ENCODE peak calls at places on chromosomes 16 and 17, in four cellular contexts. Z is GM12878, R is HCT116, U is K562. J is an unnamed sample.

GRCh38 chr16:31428638-31429247 is 583 bp upstream of the COX6A2 start:
- ATAC-seq in Z (no peak), R (no peak), U (no peak), J (no peak)

GRCh38 chr17:45127209-45127582 is 5.1 kb downstream of the PLCD3 start:
- ATAC-seq in R (no peak), U (no peak), Z (no peak), J (no peak)

GRCh38 chr16:20906871-20907255 is 6.3 kb downstream of the LYRM1 start:
- ATAC-seq in U (no peak), Z (no peak), R (peak), J (peak)

GRCh38 chr17:3835410-3836229 is 10.4 kb downstream of the NCBP3 start:
- ATAC-seq in Z (no peak), R (no peak), U (no peak), J (no peak)

GRCh38 chr16:83689385-83689831 is 118.4 kb upstream of the HSBP1 start:
- ATAC-seq in Z (peak), U (no peak), R (no peak), J (no peak)

GRCh38 chr16:80536246-80536645 is 4.5 kb upstream of the DYNLRB2 start:
- ATAC-seq in U (no peak), R (no peak), Z (no peak), J (no peak)

GRCh38 chr17:69503711-69504110 is 89.2 kb downstream of the MAP2K6 start:
- ATAC-seq in R (no peak), Z (peak), U (no peak), J (no peak)

GRCh38 chr16:50303605-50304466 is 37.5 kb downstream of the ADCY7 start:
- ATAC-seq in R (no peak), Z (no peak), U (no peak), J (no peak)

GRCh38 chr17:68314916-68315535 is 23.7 kb downstream of the ARSG start:
- ATAC-seq in Z (no peak), U (no peak), R (peak), J (no peak)

GRCh38 chr16:69881141-69881540 is 70.0 kb upstream of the CLEC18A start:
- ATAC-seq in Z (no peak), R (no peak), U (no peak), J (no peak)

GRCh38 chr17:29577009-29577777 is 8.7 kb downstream of the TP53I13 start:
- ATAC-seq in Z (no peak), R (no peak), U (no peak), J (no peak)

GRCh38 chr17:13833921-13834320 is 232.2 kb upstream of the HS3ST3A1 start:
- ATAC-seq in Z (no peak), U (no peak), R (no peak), J (no peak)

GRCh38 chr16:86818701-86819522 is 240.6 kb downstream of the FOXL1 start:
- ATAC-seq in R (no peak), U (no peak), Z (no peak), J (no peak)

GRCh38 chr16:22317001-22317530 is 19.9 kb downstream of the POLR3E start:
- ATAC-seq in U (no peak), R (no peak), Z (no peak), J (no peak)

DNA sequence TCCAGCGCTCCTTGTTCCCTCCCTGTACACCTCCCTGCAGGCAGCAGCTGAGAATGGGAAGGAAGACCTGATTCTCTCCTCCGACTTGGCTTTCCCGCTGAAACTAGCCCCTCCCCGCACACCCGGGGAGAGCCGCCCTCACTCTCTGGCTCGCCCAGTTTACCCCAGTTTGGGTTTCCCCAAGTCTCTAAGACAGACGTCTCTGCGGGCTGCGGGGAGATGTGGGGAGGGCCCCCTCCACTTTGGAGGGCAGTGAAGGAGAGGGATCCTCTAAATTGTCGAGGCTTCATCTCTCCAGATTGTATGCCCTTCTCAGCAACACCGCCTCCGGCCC is 797 bp downstream of the GRB7 start:
- ATAC-seq in R (peak), U (peak), Z (peak), J (no peak)
- H3K4me3 ChIP-seq in R (peak), U (peak), Z (peak), J (peak)

DNA sequence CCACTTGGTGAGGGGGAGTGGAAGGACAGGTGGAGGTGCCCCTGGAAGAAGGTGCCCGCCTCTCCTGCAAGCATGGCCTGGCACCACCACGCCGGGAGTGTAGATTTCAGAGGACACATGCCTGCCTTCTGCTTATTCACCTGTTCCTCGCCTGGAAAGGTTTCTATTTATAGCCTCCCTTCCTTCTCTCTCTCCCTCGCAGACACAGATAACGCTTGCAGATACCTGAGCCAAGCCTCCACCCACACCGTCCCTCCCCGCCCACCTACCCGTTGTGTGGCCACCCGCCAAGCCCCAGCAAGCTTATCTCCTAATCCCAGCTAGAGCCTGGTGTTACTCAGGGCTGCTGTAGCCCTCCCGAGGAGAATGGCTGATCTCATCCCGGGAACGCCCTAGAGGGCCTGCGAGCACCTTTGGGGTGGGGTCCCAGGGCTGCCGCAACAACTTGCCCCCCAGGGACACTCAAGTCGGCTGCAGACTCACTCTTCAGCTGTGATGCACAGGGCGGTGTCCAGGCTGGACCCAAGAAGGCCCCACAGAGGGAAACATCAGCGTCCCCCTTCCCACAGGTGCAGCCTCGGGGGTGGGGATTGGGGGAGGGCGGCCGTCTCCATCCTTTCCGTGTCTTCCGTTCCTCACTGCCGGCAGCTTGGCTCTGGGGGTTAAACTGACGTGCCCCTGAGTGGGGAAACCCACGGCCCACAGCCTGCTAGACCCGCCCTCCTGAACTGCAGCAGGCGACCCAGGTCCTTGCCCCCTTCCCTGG is 1.9 kb upstream of the SNAI3 start:
- ATAC-seq in U (peak), R (no peak), Z (no peak), J (no peak)
- TF ChIP-seq POLR2AphosphoS5 in U (peak), R (no peak), Z (no peak), J (no peak)

DNA sequence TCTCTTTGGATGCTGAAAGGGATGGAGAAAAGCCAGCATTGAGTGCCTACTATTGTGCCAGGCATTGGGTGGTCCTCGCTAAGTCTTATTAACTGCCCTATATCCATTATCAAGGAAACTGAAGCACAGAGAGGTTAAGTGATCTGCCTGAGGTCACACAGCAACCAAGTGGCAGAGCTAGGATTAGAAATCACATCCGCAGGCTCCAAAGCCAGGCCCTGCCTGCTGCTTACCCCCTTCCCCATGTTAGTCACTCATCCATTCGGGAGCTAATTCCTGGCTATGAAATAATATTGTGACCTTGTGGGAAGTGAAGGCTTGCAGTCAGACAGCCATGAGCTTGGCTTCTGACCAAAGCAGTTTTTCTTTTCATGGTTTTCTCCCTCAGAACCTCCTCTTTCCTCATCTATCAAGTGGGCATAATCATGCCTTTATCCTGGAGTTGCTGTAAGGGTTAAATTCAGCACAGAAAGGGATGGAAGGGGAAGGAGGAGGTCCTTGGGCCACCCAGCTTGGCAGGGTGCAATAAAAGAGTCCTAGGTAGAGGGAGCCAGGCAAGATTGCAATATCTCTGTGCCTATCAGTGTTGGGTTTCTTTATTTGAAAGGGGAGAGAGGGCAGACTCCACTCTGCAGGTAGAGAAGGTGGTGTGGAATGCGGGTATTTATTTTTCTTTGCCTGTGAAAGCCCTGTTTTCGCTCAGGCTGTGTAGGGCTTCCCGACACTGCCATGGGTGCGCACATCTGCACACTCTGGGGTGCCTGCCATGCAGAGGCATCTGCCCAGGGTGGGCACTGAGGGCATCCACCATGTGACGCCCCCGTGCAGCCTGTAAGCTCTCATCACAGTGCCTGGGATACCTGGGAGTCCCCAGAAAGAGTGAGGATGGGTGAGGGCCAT is 11.3 kb downstream of the RAI1 start:
- ATAC-seq in U (no peak), Z (no peak), R (peak), J (no peak)
- H3K4me3 ChIP-seq in U (no peak), Z (peak), R (peak), J (no peak)

DNA sequence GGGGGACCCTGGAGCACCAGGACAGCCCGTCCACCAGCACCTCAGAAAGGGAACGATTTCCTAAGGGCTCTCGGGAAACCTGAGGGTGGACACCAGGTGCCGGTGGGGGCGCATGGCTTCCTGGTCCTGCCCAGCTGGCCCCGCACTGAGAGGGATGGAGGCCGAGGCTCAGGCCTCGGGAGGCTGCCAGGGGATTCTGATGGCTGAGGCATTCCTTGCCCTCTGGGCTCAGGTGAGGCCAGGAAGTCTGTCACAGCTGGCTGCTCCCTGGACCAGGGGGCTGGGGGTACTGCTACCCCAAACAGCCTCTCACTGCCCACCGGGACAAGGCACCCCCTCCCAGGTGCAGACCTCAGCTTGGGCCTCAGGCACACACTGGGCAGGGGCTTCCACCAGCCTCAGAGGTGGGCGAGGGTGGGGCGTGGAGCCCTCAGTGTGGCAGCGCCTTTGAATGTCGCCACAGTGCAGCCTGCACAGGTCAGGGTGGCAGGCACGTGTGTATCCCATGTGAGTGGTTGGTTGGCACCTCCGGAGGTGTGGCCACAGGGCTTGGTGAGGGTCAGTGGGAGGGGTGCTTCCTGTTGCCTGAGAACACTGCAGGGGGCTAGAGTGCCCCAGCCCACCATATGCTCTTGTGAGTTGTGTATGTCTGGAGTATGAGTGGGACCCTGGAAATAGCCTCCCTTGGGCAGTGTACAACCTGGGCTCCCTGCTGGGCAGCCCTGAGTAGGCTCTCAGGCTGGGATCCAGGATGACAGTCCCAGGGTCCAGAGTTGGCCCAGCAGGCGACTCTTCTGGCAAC is 3.9 kb upstream of the FSCN2 start:
- ATAC-seq in U (no peak), R (no peak), Z (no peak), J (no peak)
- TF ChIP-seq POLR2AphosphoS5 in U (no peak), R (no peak), Z (no peak), J (no peak)

GRCh38 chr17:41547378-41547841 is 19.3 kb upstream of the KRT19 start:
- ATAC-seq in Z (no peak), R (peak), U (no peak), J (no peak)
- H3K4me3 ChIP-seq in Z (no peak), R (peak), U (no peak), J (no peak)

GRCh38 chr16:67961551-67961957 is 6.9 kb downstream of the SLC12A4 start:
- ATAC-seq in R (no peak), Z (no peak), U (no peak), J (no peak)
- TF ChIP-seq POLR2AphosphoS5 in R (no peak), Z (no peak), U (no peak), J (no peak)

J was measured in gastroesophageal sphincter.